ENCODE peak calls at places on chromosomes 13 and 19, in five cellular contexts. N, L, T, E and Z are unnamed samples.

GRCh38 chr13:113981201-113981605 is 7.3 kb upstream of the C13orf46 start:
- DNase-seq in N (no peak), T (peak; percentile 79), E (no peak), L (no peak), Z (no peak)

GRCh38 chr13:75870397-75870801 is 234.3 kb downstream of the LMO7 start:
- DNase-seq in L (peak; percentile 70), E (no peak), N (no peak), T (peak; percentile 56), Z (peak; percentile 20)

GRCh38 chr13:28719656-28720055 is 886 bp upstream of the SLC46A3 start:
- DNase-seq in N (no peak), L (no peak), T (no peak), E (no peak), Z (no peak)

GRCh38 chr13:111241006-111241755 is 79.3 kb upstream of the TEX29 start:
- DNase-seq in E (no peak), L (no peak), T (no peak), N (no peak), Z (peak; percentile 95)

GRCh38 chr13:111371211-111371610 is 50.8 kb downstream of the TEX29 start:
- DNase-seq in E (no peak), T (no peak), N (no peak), L (no peak), Z (no peak)

GRCh38 chr13:23505007-23505406 is 65.2 kb upstream of the TNFRSF19 start:
- DNase-seq in N (no peak), E (peak; percentile 29), L (no peak), T (peak; percentile 35), Z (no peak)

GRCh38 chr13:99045396-99045795 is 67.5 kb upstream of the DOCK9 start:
- DNase-seq in T (no peak), N (no peak), L (no peak), E (no peak), Z (no peak)

GRCh38 chr13:74171621-74172020 is 37.4 kb upstream of the KLF12 start:
- DNase-seq in T (no peak), L (no peak), E (no peak), N (no peak), Z (no peak)

GRCh38 chr19:3335431-3336350 is 30.7 kb upstream of the NFIC start:
- DNase-seq in L (no peak), T (peak; percentile 20), E (no peak), N (no peak), Z (no peak)

GRCh38 chr13:50608357-50608756 is 235.1 kb downstream of the DLEU7 start:
- DNase-seq in L (no peak), N (no peak), T (no peak), E (no peak), Z (no peak)

GRCh38 chr19:56076413-56076998 is 44.6 kb downstream of the ZNF787 start:
- DNase-seq in N (no peak), L (peak; percentile 56), T (peak; percentile 81), E (peak; percentile 17), Z (no peak)

GRCh38 chr13:113559061-113559460 is 25.5 kb upstream of the TFDP1 start:
- DNase-seq in N (no peak), L (no peak), T (no peak), E (no peak), Z (no peak)

GRCh38 chr19:8615813-8616596 is 5.5 kb upstream of the ADAMTS10 start:
- DNase-seq in E (no peak), N (no peak), L (peak; percentile 70), T (peak; percentile 84), Z (no peak)

GRCh38 chr13:77832339-77833100 is 86.1 kb downstream of the EDNRB start:
- DNase-seq in N (no peak), L (no peak), E (no peak), T (no peak), Z (peak; percentile 79)

GRCh38 chr13:22082030-22082429 is 411.2 kb downstream of the FGF9 start:
- DNase-seq in L (no peak), E (no peak), N (no peak), T (no peak), Z (no peak)

GRCh38 chr13:51623473-51623872 is 39.2 kb downstream of the WDFY2 start:
- DNase-seq in E (no peak), N (no peak), L (no peak), T (no peak), Z (no peak)

GRCh38 chr13:108963846-108964600 is 334.6 kb downstream of the MYO16 start:
- DNase-seq in L (no peak), T (peak; percentile 4), E (no peak), N (no peak), Z (no peak)

GRCh38 chr19:48249502-48250014 is 6.2 kb downstream of the CARD8 start:
- DNase-seq in T (no peak), N (peak; percentile 94), E (no peak), L (no peak), Z (peak; percentile 45)

GRCh38 chr13:51154029-51154555 is 43.0 kb upstream of the C13orf42 start:
- DNase-seq in E (no peak), T (no peak), N (peak; percentile 41), L (no peak), Z (no peak)

GRCh38 chr19:4577020-4577782 is 17.7 kb upstream of the SEMA6B start:
- DNase-seq in T (peak; percentile 47), N (no peak), E (no peak), L (peak; percentile 53), Z (no peak)

GRCh38 chr19:4633140-4633967 is 6.0 kb upstream of the TNFAIP8L1 start:
- DNase-seq in N (peak; percentile 51), L (peak; percentile 76), E (no peak), T (peak; percentile 81), Z (peak; percentile 43)

GRCh38 chr19:42024622-42025111 is 30.6 kb upstream of the ATP1A3 start:
- DNase-seq in E (no peak), N (no peak), T (no peak), L (no peak), Z (peak; percentile 7)

GRCh38 chr13:99406799-99407201 is 94.5 kb upstream of the TM9SF2 start:
- DNase-seq in N (no peak), L (no peak), T (no peak), E (no peak), Z (peak; percentile 42)

GRCh38 chr13:35465345-35465744 is 11.1 kb downstream of the MAB21L1 start:
- DNase-seq in E (no peak), L (no peak), T (no peak), N (no peak), Z (no peak)

GRCh38 chr19:43624933-43625332 is 5.5 kb upstream of the ZNF428 start:
- DNase-seq in T (no peak), N (no peak), E (no peak), L (no peak), Z (no peak)

GRCh38 chr13:35785563-35786327 is 309.3 kb upstream of the MAB21L1 start:
- DNase-seq in N (no peak), E (no peak), L (no peak), T (no peak), Z (peak; percentile 11)

GRCh38 chr13:102721800-102722231 is 27.0 kb upstream of the METTL21C start:
- DNase-seq in L (no peak), N (no peak), T (no peak), E (no peak), Z (peak; percentile 94)